ENCODE peak calls at places on chromosomes 16 and 17, in seven cellular contexts. L is adrenal gland, P is HFFc6, F is psoas muscle, Y is thoracic aorta, V is endothelial cell, S is keratinocyte. U is an unnamed sample.

GRCh38 chr17:7321466-7321865 is 6.3 kb upstream of the GPS2 start:
- DNase-seq in L (no peak), P (no peak), F (no peak), Y (no peak), V (no peak), S (no peak), U (no peak)

GRCh38 chr16:70651524-70651923 is 5.2 kb downstream of the IL34 start:
- DNase-seq in L (no peak), P (no peak), F (no peak), Y (no peak), V (no peak), S (no peak), U (no peak)

GRCh38 chr16:13453325-13453724 is 466.6 kb upstream of the ERCC4 start:
- DNase-seq in L (no peak), P (no peak), F (no peak), Y (no peak), V (no peak), S (peak), U (no peak)

GRCh38 chr17:22286337-22287041 is 594.2 kb downstream of the KCNJ18 start:
- DNase-seq in L (peak), P (no peak), F (no peak), Y (no peak), V (no peak), S (no peak), U (no peak)

GRCh38 chr16:57264950-57265371 is 19.5 kb downstream of the PLLP start:
- DNase-seq in L (no peak), P (no peak), F (peak), Y (no peak), V (no peak), S (no peak), U (no peak)

GRCh38 chr16:28082624-28083023 is 19.1 kb upstream of the GSG1L start:
- DNase-seq in L (no peak), P (no peak), F (no peak), Y (no peak), V (no peak), S (no peak), U (no peak)

GRCh38 chr17:15431201-15431600 is 36.2 kb downstream of the CDRT4 start:
- DNase-seq in L (no peak), P (peak), F (peak), Y (no peak), V (no peak), S (no peak), U (no peak)

GRCh38 chr16:57941016-57941656 is 29.8 kb downstream of the CNGB1 start:
- DNase-seq in L (peak), P (no peak), F (no peak), Y (no peak), V (no peak), S (no peak), U (peak)

GRCh38 chr17:20703781-20704180 is 124.3 kb downstream of the CDRT15L2 start:
- DNase-seq in L (no peak), P (no peak), F (no peak), Y (no peak), V (no peak), S (no peak), U (no peak)

GRCh38 chr17:75601057-75601987 is 13.7 kb downstream of the MYO15B start:
- DNase-seq in L (peak), P (peak), F (no peak), Y (no peak), V (peak), S (no peak), U (no peak)

GRCh38 chr16:85369741-85370528 is 243.2 kb upstream of the GSE1 start:
- DNase-seq in L (peak), P (peak), F (peak), Y (peak), V (peak), S (no peak), U (peak)

GRCh38 chr16:56801762-56802161 is 63.2 kb upstream of the SLC12A3 start:
- DNase-seq in L (no peak), P (no peak), F (no peak), Y (no peak), V (no peak), S (no peak), U (no peak)

GRCh38 chr17:72123496-72123963 is 2.7 kb downstream of the SOX9 start:
- DNase-seq in L (no peak), P (no peak), F (no peak), Y (no peak), V (no peak), S (no peak), U (no peak)

GRCh38 chr17:7045492-7046126 is 1.7 kb upstream of the SLC16A11 start:
- DNase-seq in L (peak), P (peak), F (no peak), Y (no peak), V (no peak), S (no peak), U (no peak)

GRCh38 chr17:4035081-4035680 is 70.9 kb upstream of the ATP2A3 start:
- DNase-seq in L (no peak), P (no peak), F (no peak), Y (no peak), V (no peak), S (no peak), U (no peak)
- TF ChIP-seq CTCF in L (peak), P (peak), F (no peak), Y (no peak), V (no peak), S (no peak), U (no peak)

GRCh38 chr17:31073411-31073810 is 21.4 kb upstream of the NF1 start:
- DNase-seq in L (no peak), P (no peak), F (no peak), Y (no peak), V (no peak), S (no peak), U (no peak)

GRCh38 chr17:31064707-31065106 is 30.1 kb upstream of the NF1 start:
- DNase-seq in L (no peak), P (no peak), F (no peak), Y (no peak), V (no peak), S (peak), U (no peak)

GRCh38 chr17:31072186-31072585 is 22.6 kb upstream of the NF1 start:
- DNase-seq in L (no peak), P (peak), F (no peak), Y (no peak), V (no peak), S (peak), U (no peak)

GRCh38 chr17:31067699-31068184 is 27.0 kb upstream of the NF1 start:
- DNase-seq in L (no peak), P (peak), F (no peak), Y (no peak), V (no peak), S (peak), U (no peak)

DNA sequence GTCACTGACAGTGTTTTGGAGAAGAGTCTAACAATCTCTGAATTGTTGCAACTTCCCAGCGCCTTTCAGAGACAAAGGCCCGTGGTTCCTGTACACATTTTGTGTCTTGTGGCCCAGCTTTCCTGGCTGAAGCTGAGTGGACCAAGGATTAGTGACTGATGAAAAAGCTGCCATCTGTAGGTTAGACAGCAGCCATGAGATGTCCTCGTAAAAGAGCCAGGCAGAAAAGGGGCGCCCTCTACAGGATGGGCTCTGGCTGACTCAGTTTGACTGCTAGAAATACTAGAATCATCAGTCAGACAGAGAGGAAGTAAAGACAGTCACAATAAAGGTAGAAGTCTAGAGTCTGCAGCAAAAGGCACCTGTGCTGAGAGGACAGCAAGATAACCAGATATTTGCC is 26.5 kb upstream of the NF1 start:
- DNase-seq in L (peak), P (peak), F (no peak), Y (no peak), V (peak), S (peak), U (no peak)
- TF ChIP-seq CTCF in L (peak), P (peak), F (no peak), Y (no peak), V (peak), S (peak), U (no peak)

DNA sequence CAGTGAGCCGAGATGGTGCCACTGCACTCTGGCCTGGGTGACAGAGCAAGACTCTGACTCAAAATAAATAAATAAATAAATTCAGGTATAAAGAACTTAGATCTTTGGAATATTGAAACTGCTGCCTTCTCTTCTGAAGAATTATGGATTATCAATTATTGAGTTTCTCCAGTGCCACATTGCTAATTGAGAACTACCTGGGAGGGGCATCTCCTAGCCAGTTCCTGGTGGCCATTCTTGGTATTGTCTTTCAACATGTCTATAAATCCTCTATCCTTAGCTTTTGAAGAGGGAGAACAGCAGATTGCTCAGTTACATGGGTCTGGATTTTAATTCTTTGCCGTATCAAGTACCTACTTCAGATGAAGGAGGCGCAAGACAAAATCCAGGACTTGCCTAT is 29.2 kb downstream of the CALCOCO2 start:
- DNase-seq in L (no peak), P (no peak), F (no peak), Y (no peak), V (no peak), S (no peak), U (no peak)
- TF ChIP-seq CTCF in L (no peak), P (peak), F (peak), Y (no peak), V (peak), S (peak), U (no peak)

GRCh38 chr17:2174471-2175293 is 119.8 kb downstream of the HIC1 start:
- DNase-seq in L (peak), P (peak), F (peak), Y (no peak), V (peak), S (no peak), U (no peak)
- TF ChIP-seq CTCF in L (peak), P (peak), F (no peak), Y (peak), V (no peak), S (no peak), U (no peak)

DNA sequence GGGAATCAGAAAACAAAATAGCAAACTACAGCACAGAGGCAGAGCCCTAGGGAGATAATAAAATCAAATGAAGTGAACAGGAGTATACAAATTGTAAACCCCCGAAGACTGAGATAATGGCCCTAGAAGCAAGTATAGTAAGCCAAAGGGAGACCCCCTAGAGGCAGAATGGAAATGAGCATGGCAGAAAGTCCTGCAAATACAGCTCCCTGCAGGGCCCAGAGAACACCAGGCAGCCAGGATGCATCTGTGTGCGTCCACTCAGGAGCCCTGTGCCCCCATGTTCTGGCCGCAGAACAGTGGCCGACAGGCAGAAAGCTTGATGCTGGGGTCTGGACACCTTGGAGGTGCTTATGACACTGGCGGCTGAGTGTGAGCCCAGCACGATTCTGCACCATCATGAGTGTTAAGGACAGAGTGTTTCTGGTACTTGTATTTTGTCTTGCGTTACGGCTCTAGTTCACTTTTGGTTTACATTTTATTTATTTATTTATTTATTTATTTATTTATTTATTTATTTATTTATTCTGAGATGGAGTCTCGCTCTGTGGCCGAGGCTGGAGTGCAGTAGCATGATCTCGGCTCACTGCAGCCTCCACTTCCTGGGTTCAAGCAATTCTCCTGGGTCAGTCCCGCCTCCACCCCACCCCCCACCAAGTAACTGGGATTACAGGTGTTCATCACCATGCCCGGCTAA is 48.7 kb downstream of the RGS9 start:
- DNase-seq in L (no peak), P (no peak), F (no peak), Y (no peak), V (no peak), S (no peak), U (no peak)
- TF ChIP-seq CTCF in L (no peak), P (no peak), F (no peak), Y (no peak), V (peak), S (no peak), U (no peak)

DNA sequence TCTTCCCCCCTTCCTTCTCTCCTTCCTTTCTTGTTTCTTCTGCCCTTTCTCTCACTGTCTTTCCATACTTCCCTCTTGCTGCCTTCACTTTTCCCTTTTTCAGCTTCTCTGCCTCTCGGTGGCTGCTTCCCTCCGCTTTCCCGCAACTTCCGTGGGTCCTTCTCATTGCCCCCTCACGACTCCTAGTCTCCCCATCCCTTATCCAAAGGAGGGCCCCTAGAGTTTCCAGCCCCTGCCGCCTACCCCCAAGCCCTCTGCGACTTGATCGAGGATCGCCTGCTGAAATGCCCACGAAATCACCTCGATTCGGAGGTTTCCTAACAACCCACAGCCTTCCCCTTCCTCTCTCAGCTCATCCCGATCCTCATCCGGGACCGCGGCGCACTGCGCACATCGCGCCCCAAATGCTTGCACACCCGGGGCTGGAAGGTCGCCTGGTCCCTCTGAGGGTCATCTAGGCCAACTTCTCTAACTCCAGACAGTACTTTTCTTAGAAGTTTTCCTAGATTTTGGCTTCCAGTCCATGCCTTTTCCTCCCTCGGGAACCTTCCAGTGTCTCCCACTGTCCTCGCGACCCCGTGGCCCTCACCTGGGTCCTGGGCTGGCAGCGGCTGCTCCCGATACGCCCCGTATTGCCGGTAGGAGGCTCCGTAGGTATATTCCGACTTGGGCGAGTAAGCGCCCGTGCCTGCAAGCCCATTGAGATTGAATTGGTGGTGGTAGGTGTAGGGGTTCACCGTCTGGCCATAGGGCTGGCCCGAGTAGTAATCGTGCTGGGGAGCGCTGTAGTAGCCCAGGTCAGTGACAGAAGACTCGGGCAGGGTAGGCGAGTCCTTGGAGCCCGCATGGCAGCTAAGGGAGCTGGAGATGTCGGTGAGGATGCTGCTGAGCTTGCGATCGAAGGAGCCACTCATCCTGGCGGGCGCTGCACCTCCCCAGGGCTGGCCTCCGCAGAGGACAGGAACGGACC is 654 bp downstream of the DLX3 start:
- DNase-seq in L (no peak), P (no peak), F (no peak), Y (no peak), V (no peak), S (no peak), U (no peak)
- TF ChIP-seq CTCF in L (no peak), P (no peak), F (no peak), Y (no peak), V (no peak), S (no peak), U (no peak)

GRCh38 chr17:42761638-42762037 is 611 bp downstream of the RAMP2 start:
- DNase-seq in L (no peak), P (no peak), F (no peak), Y (no peak), V (no peak), S (no peak), U (no peak)

GRCh38 chr17:42766124-42766523 is 5.1 kb downstream of the RAMP2 start:
- DNase-seq in L (no peak), P (no peak), F (no peak), Y (no peak), V (no peak), S (no peak), U (no peak)

GRCh38 chr17:42759982-42760651 is 910 bp upstream of the RAMP2 start:
- DNase-seq in L (no peak), P (no peak), F (no peak), Y (no peak), V (no peak), S (no peak), U (peak)

DNA sequence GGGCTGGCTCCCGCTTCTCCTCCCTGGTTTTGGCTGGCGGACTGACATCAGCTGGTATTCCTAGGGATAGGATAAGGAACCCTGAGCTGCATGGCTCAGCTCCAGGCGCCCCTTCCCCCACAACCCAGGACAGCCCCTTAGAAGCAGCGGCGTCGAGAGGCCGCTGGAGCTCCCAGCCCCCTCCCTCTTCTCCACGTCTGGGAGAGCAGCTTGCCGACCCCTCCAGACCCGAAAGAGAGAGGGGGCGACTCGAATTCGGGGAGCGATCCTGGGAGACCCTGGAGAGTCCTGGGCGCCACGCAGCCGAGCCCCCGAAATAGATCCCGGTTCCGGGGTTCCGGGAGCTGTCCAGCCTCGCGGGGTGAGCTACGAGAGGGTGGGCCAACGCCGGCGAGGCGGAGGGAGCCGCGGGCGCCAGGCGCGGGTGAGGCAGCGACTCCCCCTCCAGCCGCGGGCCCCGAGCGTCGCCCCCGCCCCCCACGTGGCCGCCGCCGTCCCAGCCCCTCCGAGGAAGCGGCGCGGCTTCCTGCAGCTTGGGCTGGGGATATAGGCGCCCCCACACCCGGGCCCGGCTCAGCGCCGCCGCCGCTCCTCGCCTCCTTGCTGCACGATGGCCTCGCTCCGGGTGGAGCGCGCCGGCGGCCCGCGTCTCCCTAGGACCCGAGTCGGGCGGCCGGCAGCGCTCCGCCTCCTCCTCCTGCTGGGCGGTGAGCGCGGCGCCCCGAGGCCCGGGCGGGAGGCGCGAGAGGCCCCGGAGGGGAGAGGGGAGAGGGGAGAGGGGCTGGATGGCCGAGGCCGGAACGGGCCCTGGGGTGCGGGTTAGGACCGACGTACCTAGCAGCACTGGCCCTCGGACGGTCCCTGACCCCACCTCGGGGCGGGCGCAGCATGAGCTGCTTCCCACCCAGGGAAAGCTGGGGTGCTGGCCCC is at the start of gene RAMP2:
- DNase-seq in L (no peak), P (no peak), F (peak), Y (no peak), V (peak), S (no peak), U (peak)
- TF ChIP-seq CTCF in L (no peak), P (peak), F (no peak), Y (no peak), V (peak), S (no peak), U (no peak)

DNA sequence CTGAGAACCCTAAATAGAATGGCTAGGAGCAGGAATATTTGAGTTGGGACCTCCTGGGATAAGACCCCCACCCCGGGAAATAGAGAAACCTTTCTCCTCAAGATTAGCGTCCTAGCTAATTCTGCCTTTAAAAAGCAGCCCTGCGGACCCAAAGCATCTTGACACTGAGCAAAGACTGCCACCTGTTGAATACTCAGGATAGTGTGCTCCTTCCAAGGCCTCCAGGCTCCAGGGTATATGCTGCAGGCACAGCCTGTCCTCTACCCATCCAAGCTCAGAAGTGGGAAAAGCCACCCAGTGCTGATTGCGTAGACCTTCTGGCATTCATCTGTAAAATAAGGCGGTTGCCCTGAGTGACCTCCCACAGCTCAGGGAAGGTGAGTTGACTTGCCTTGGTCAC is 456.2 kb upstream of the DYNLRB2 start:
- DNase-seq in L (peak), P (peak), F (peak), Y (no peak), V (peak), S (peak), U (no peak)
- TF ChIP-seq CTCF in L (peak), P (peak), F (peak), Y (peak), V (no peak), S (peak), U (no peak)

GRCh38 chr17:63443053-63443452 is 3.1 kb downstream of the CYB561 start:
- DNase-seq in L (no peak), P (no peak), F (no peak), Y (no peak), V (no peak), S (no peak), U (no peak)

GRCh38 chr17:63442074-63442473 is 4.0 kb downstream of the CYB561 start:
- DNase-seq in L (no peak), P (no peak), F (no peak), Y (no peak), V (no peak), S (no peak), U (no peak)

GRCh38 chr17:63441654-63442053 is 4.5 kb downstream of the CYB561 start:
- DNase-seq in L (no peak), P (no peak), F (no peak), Y (no peak), V (no peak), S (no peak), U (no peak)

GRCh38 chr17:63440770-63441335 is 5.3 kb downstream of the CYB561 start:
- DNase-seq in L (no peak), P (no peak), F (no peak), Y (no peak), V (no peak), S (no peak), U (no peak)

GRCh38 chr17:63442549-63443035 is 3.5 kb downstream of the CYB561 start:
- DNase-seq in L (no peak), P (no peak), F (no peak), Y (no peak), V (no peak), S (no peak), U (no peak)
- TF ChIP-seq CTCF in L (peak), P (no peak), F (no peak), Y (no peak), V (no peak), S (no peak), U (no peak)